ENCODE peak calls at places on chromosomes 2 and 18, in seven cellular contexts. H is K562, I is bronchial epithelial cell, Z is stomach, X is lower leg skin, U is fibroblast of lung, D is prostate gland. R is an unnamed sample.

GRCh38 chr2:42048318-42049251 is 764 bp downstream of the PKDCC start:
- DNase-seq in H (peak; percentile 61), I (no peak), Z (peak; percentile 29), X (no peak), U (peak; percentile 23), D (no peak), R (no peak)

GRCh38 chr18:57543560-57543959 is 42.9 kb downstream of the FECH start:
- DNase-seq in H (no peak), I (no peak), Z (no peak), X (no peak), U (no peak), D (no peak), R (no peak)

GRCh38 chr2:241936457-241937133 is 67.1 kb downstream of the RTP5 start:
- DNase-seq in H (no peak), I (no peak), Z (peak; percentile 22), X (no peak), U (no peak), D (no peak), R (no peak)

GRCh38 chr2:163207706-163208370 is 369.3 kb upstream of the KCNH7 start:
- DNase-seq in H (no peak), I (peak; percentile 26), Z (no peak), X (no peak), U (no peak), D (no peak), R (no peak)

GRCh38 chr2:239946570-239947311 is 78.4 kb downstream of the NDUFA10 start:
- DNase-seq in H (no peak), I (no peak), Z (no peak), X (no peak), U (no peak), D (no peak), R (no peak)

GRCh38 chr18:77250926-77251729 is 1.5 kb downstream of the GALR1 start:
- DNase-seq in H (no peak), I (no peak), Z (no peak), X (no peak), U (peak; percentile 14), D (no peak), R (no peak)

GRCh38 chr2:173148520-173148919 is 72.9 kb downstream of the MAP3K20 start:
- DNase-seq in H (no peak), I (peak; percentile 74), Z (no peak), X (no peak), U (no peak), D (no peak), R (no peak)

GRCh38 chr2:196479350-196479749 is 160.2 kb upstream of the CCDC150 start:
- DNase-seq in H (no peak), I (peak; percentile 39), Z (no peak), X (peak; percentile 48), U (no peak), D (no peak), R (no peak)

GRCh38 chr2:13230221-13230620 is 513.5 kb downstream of the TRIB2 start:
- DNase-seq in H (no peak), I (peak; percentile 7), Z (no peak), X (no peak), U (peak; percentile 32), D (no peak), R (no peak)

GRCh38 chr2:108786008-108786353 is 590 bp upstream of the CCDC138 start:
- DNase-seq in H (no peak), I (no peak), Z (no peak), X (no peak), U (peak; percentile 42), D (no peak), R (no peak)

GRCh38 chr18:60259052-60259681 is 113.4 kb downstream of the MC4R start:
- DNase-seq in H (no peak), I (peak; percentile 33), Z (no peak), X (no peak), U (peak; percentile 9), D (no peak), R (no peak)

GRCh38 chr18:75344161-75344560 is 83.3 kb downstream of the SMIM21 start:
- DNase-seq in H (no peak), I (no peak), Z (no peak), X (no peak), U (no peak), D (no peak), R (no peak)

GRCh38 chr2:15982285-15982967 is 42.1 kb downstream of the MYCN start:
- DNase-seq in H (no peak), I (no peak), Z (no peak), X (no peak), U (no peak), D (no peak), R (no peak)

GRCh38 chr2:10225291-10226031 is 77.2 kb upstream of the HPCAL1 start:
- DNase-seq in H (no peak), I (no peak), Z (peak; percentile 34), X (no peak), U (no peak), D (no peak), R (no peak)

GRCh38 chr2:214127178-214127970 is 283.5 kb upstream of the VWC2L start:
- DNase-seq in H (no peak), I (peak; percentile 87), Z (no peak), X (peak; percentile 48), U (peak; percentile 62), D (no peak), R (no peak)

GRCh38 chr2:61762292-61762691 is 91.6 kb downstream of the FAM161A start:
- DNase-seq in H (no peak), I (no peak), Z (no peak), X (no peak), U (no peak), D (no peak), R (no peak)

GRCh38 chr2:165274698-165275097 is 35.5 kb downstream of the SCN2A start:
- DNase-seq in H (no peak), I (no peak), Z (peak; percentile 27), X (peak; percentile 55), U (peak; percentile 3), D (peak; percentile 10), R (no peak)

GRCh38 chr2:55175254-55176093 is 56.6 kb downstream of the CLHC1 start:
- DNase-seq in H (peak; percentile 65), I (peak; percentile 70), Z (no peak), X (no peak), U (peak; percentile 88), D (no peak), R (no peak)

GRCh38 chr2:14720739-14721138 is 88.2 kb downstream of the LRATD1 start:
- DNase-seq in H (no peak), I (no peak), Z (no peak), X (no peak), U (no peak), D (no peak), R (no peak)

GRCh38 chr2:14717131-14717530 is 84.6 kb downstream of the LRATD1 start:
- DNase-seq in H (no peak), I (no peak), Z (no peak), X (no peak), U (no peak), D (no peak), R (no peak)

GRCh38 chr2:14723684-14724083 is 91.2 kb downstream of the LRATD1 start:
- DNase-seq in H (no peak), I (no peak), Z (no peak), X (no peak), U (no peak), D (no peak), R (no peak)

GRCh38 chr2:14720319-14720718 is 87.8 kb downstream of the LRATD1 start:
- DNase-seq in H (no peak), I (peak; percentile 35), Z (no peak), X (no peak), U (peak; percentile 11), D (no peak), R (no peak)

GRCh38 chr2:14722919-14723559 is 90.5 kb downstream of the LRATD1 start:
- DNase-seq in H (no peak), I (no peak), Z (no peak), X (no peak), U (no peak), D (no peak), R (no peak)
- TF ChIP-seq CTCF in H (no peak), I (no peak), Z (no peak), X (no peak), U (no peak), D (no peak), R (no peak)

DNA sequence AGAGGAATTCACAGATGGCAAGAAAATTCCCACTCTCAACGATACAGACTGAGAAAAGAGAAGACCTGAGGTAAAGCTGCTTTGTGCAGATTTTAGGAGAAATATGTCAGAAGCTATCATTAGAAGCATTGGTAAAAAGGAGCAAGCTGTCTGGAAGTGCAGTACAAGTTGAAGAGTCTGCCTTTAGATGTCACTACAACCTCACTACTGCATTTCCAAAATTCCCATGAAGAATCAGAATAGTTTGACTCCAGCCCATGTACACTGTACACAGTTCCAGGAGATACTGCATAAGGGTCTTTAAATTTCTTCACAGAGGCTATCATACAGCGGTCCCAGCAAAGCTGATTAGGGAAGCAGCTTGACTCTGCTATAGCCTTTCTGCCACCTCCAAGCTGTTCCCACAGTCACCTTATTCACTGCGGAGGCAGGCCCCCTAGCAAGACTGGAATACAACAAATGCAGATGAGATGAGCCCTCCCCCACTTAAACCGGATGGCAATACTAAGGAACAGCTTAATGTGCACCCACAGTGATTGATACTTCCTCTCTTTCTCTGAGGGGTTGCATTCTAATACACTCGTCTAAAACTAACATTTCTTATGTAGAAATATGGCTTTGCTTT is 527.4 kb downstream of the TMEM182 start:
- DNase-seq in H (no peak), I (no peak), Z (no peak), X (no peak), U (no peak), D (no peak), R (no peak)
- TF ChIP-seq CTCF in H (peak; percentile 22), I (no peak), Z (no peak), X (no peak), U (no peak), D (no peak), R (no peak)

GRCh38 chr2:101188683-101189405 is 37.7 kb upstream of the TBC1D8 start:
- DNase-seq in H (peak; percentile 52), I (no peak), Z (peak; percentile 30), X (no peak), U (peak; percentile 55), D (no peak), R (no peak)

GRCh38 chr2:101190753-101191516 is 39.8 kb upstream of the TBC1D8 start:
- DNase-seq in H (no peak), I (peak; percentile 61), Z (no peak), X (peak; percentile 19), U (peak; percentile 25), D (peak; percentile 18), R (no peak)

GRCh38 chr2:101196220-101196661 is 45.1 kb upstream of the TBC1D8 start:
- DNase-seq in H (no peak), I (no peak), Z (no peak), X (no peak), U (no peak), D (no peak), R (no peak)

GRCh38 chr2:101197215-101197745 is 46.1 kb upstream of the TBC1D8 start:
- DNase-seq in H (no peak), I (no peak), Z (no peak), X (no peak), U (peak; percentile 12), D (no peak), R (no peak)

DNA sequence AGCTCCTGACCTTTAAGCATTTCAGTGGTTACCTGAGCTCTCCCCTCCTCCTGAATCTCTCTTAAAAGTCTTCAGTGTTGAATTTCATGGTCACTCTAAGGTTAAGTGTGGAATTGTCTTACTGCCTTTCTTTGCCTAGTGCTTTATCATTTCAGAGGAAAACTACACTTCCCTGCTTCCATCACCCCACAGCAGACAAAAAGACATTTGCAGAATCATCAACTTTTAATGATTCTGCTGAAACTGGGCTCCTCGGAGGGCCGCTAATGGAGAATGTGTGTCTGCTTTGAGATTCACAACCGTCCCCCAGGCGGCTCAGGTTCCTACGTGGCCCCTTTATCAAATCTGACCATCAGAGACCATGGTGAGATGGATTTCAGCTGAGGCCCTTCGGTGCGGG is 41.9 kb upstream of the TBC1D8 start:
- DNase-seq in H (no peak), I (no peak), Z (no peak), X (no peak), U (no peak), D (no peak), R (no peak)
- TF ChIP-seq CTCF in H (no peak), I (no peak), Z (no peak), X (no peak), U (no peak), D (no peak), R (no peak)

GRCh38 chr18:69916412-69916811 is 31.3 kb downstream of the CD226 start:
- DNase-seq in H (no peak), I (peak; percentile 70), Z (no peak), X (no peak), U (peak; percentile 12), D (no peak), R (no peak)
- TF ChIP-seq CTCF in H (no peak), I (no peak), Z (no peak), X (no peak), U (no peak), D (no peak), R (no peak)

R was measured in natural killer cell.